ENCODE peak calls at places on chromosomes 11 and 22, in four cellular contexts. R, C, E and M are unnamed samples. For H3K27me3, the result is how much of the 10 kb centered on the place peaks cover.

GRCh38 chr11:46348986-46349401 is 1.7 kb downstream of the DGKZ start:
- DNase-seq in R (no peak), C (no peak), E (no peak), M (no peak)

GRCh38 chr11:19431059-19431398 is 190.3 kb upstream of the E2F8 start:
- DNase-seq in R (no peak), C (no peak), E (no peak), M (no peak)

GRCh38 chr22:29625090-29625825 is 21.8 kb downstream of the NF2 start:
- DNase-seq in R (peak), C (no peak), E (peak), M (no peak)

GRCh38 chr22:37153901-37154300 is 4.2 kb upstream of the IL2RB start:
- DNase-seq in R (no peak), C (no peak), E (no peak), M (no peak)

GRCh38 chr11:126538071-126538470 is 182.6 kb downstream of the ST3GAL4 start:
- DNase-seq in R (no peak), C (no peak), E (no peak), M (no peak)

GRCh38 chr22:42931421-42932196 is 74.5 kb upstream of the ARFGAP3 start:
- DNase-seq in R (no peak), C (no peak), E (no peak), M (no peak)

GRCh38 chr11:1929621-1930447 is 10.3 kb downstream of the TNNT3 start:
- DNase-seq in R (no peak), C (no peak), E (no peak), M (no peak)

GRCh38 chr11:45333506-45333971 is 47.4 kb upstream of the SYT13 start:
- DNase-seq in R (no peak), C (no peak), E (no peak), M (peak)

GRCh38 chr11:60761436-60762190 is 4.9 kb downstream of the MS4A15 start:
- DNase-seq in R (no peak), C (no peak), E (no peak), M (no peak)

GRCh38 chr22:32775957-32776356 is 25.5 kb upstream of the TIMP3 start:
- DNase-seq in R (no peak), C (no peak), E (no peak), M (no peak)

GRCh38 chr11:10294289-10294953 is 402 bp upstream of the SBF2 start:
- DNase-seq in R (no peak), C (no peak), E (peak), M (peak)

GRCh38 chr11:76322593-76323341 is 58.2 kb downstream of the THAP12 start:
- DNase-seq in R (no peak), C (no peak), E (peak), M (no peak)

GRCh38 chr11:44595964-44596381 is 30.5 kb downstream of the CD82 start:
- DNase-seq in R (no peak), C (no peak), E (no peak), M (no peak)

GRCh38 chr11:122095950-122096942 is 19.8 kb downstream of the BLID start:
- DNase-seq in R (no peak), C (no peak), E (no peak), M (no peak)

GRCh38 chr11:61106906-61107470 is 4.7 kb downstream of the CD5 start:
- DNase-seq in R (no peak), C (no peak), E (no peak), M (no peak)

GRCh38 chr22:46613606-46613997 is 6.6 kb upstream of the GRAMD4 start:
- DNase-seq in R (no peak), C (no peak), E (no peak), M (no peak)

GRCh38 chr22:21074092-21074715 is 28.5 kb downstream of the LRRC74B start:
- DNase-seq in R (no peak), C (no peak), E (peak), M (no peak)

GRCh38 chr11:75583710-75584658 is 21.9 kb downstream of the SERPINH1 start:
- DNase-seq in R (peak), C (no peak), E (no peak), M (peak)

GRCh38 chr11:132626446-132626845 is 905.9 kb downstream of the OPCML start:
- DNase-seq in R (no peak), C (no peak), E (no peak), M (no peak)

GRCh38 chr11:19951558-19952083 is 208.7 kb downstream of the DBX1 start:
- DNase-seq in R (peak), C (no peak), E (peak), M (no peak)

GRCh38 chr11:78646564-78647185 is 72.0 kb upstream of the NARS2 start:
- DNase-seq in R (peak), C (no peak), E (peak), M (peak)

GRCh38 chr11:122665882-122666281 is 10.4 kb downstream of the UBASH3B start:
- DNase-seq in R (no peak), C (no peak), E (peak), M (no peak)

GRCh38 chr11:72927380-72927779 is 113.2 kb downstream of the ATG16L2 start:
- DNase-seq in R (no peak), C (no peak), E (no peak), M (no peak)

GRCh38 chr11:72926076-72926475 is 111.9 kb downstream of the ATG16L2 start:
- DNase-seq in R (no peak), C (no peak), E (no peak), M (no peak)

GRCh38 chr11:72925656-72926055 is 111.4 kb downstream of the ATG16L2 start:
- DNase-seq in R (no peak), C (no peak), E (no peak), M (no peak)

GRCh38 chr11:72921028-72921716 is 107.0 kb downstream of the ATG16L2 start:
- DNase-seq in R (no peak), C (no peak), E (no peak), M (no peak)

GRCh38 chr11:72924568-72925190 is 110.5 kb downstream of the ATG16L2 start:
- DNase-seq in R (no peak), C (no peak), E (no peak), M (no peak)
- H3K23ac ChIP-seq in R (no peak), C (no peak), E (no peak), M (no peak)

DNA sequence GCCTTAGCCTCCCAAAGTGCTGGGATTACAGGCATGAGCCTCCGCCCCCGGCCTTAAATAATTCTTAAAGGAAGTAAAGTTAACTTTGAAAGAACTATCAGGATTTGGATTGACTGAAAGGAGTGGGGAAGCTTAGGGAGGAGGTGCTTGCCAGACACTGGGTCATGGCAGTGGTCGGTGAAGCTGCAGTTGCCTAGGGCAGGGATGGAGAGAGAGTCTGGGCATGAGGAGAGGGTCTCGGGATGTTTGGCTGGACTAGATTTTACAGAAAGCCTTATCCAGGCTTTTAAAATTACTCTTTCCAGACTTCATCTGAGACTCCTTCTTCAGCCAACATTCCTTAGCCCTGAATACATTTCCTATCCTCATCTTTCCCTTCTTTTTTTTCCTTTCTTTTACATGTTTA is 520 bp upstream of the NNMT start:
- DNase-seq in R (no peak), C (no peak), E (no peak), M (no peak)
- H3K14ac ChIP-seq in R (no peak), C (no peak), E (peak), M (no peak)

DNA sequence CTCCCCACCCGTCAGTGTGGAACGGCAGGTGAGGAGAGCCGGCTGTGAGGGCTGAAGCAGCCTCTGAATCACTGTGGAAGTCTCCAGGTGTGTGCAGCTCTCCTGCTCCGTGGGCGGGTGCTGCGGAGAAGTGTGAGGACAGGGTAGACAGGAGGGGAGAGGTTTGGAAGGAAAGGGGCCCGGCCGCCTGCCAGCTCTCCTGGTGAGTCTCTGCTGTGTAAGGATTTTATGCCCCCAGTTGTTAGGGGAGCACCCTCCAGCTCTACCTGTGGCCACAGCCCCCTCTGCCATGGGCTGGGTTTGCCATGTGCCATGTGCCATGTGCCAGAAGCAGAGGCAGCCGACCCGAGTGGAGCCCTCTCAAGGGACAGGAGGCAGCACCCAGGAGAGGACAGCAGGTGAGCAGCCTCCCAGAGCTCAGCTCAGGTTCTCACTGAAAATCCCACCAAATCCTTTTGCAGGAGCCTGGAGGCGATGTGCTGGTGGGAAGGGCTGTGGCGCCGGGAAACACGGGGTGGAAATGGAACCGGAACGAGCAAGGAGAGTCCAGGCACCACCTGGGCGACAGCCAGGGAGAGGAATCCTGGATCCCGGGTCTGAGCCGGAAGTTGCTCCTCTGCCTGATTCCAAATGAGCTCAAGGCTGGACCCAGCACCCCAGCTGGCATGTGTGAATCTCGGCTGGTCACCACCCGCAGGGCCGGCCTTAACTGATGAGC is 804.4 kb downstream of the BRD1 start:
- DNase-seq in R (no peak), C (no peak), E (no peak), M (no peak)
- H3K27me3 ChIP-seq in R (under half), C (under half), E (under half), M (under half)

DNA sequence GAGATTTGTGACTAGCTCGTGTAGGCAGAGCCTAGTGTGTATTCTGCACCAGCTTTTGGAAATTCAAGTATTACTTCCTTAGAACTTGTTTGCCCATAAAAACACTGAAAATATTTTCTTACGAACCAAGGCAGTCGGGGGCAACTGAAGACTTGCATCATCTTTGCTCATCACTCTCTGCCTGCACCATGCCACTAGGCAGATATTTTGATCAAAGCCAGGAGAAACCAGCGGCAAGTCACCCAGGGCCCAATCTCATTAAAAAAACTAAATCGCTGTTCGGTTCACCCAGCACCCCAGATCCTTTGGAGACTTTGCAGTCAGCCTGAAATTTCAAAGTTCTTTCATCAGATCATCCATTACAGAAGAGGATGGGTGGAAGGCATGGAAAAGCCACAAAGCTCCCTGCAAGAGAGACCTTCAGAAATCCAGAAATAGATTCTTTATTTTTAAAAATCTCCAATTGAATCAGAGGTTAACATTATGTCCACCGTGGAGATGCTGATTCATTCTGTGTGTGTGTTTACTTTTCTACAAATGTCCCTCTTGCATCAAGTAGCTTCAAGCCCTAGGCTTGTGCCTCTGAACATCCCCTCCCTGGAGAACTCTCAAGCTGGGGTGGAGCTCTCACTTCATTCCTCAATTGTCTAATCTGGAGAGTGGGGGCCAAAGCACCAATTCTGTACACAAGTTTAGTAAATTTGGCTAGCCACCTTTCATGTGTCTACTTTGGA is 78.4 kb downstream of the ETS1 start:
- DNase-seq in R (no peak), C (no peak), E (no peak), M (no peak)
- H3K23ac ChIP-seq in R (no peak), C (no peak), E (no peak), M (no peak)

GRCh38 chr11:111674941-111675340 is 72.7 kb downstream of the SIK2 start:
- DNase-seq in R (no peak), C (no peak), E (no peak), M (no peak)

GRCh38 chr11:111684259-111684658 is 81.9 kb downstream of the PPP2R1B start:
- DNase-seq in R (no peak), C (no peak), E (no peak), M (no peak)

GRCh38 chr11:111675891-111676290 is 73.6 kb downstream of the SIK2 start:
- DNase-seq in R (no peak), C (no peak), E (no peak), M (no peak)

GRCh38 chr11:111676878-111677585 is 74.8 kb downstream of the SIK2 start:
- DNase-seq in R (no peak), C (no peak), E (no peak), M (no peak)

GRCh38 chr11:111680486-111681175 is 78.4 kb downstream of the SIK2 start:
- DNase-seq in R (no peak), C (no peak), E (no peak), M (no peak)
- H3K14ac ChIP-seq in R (no peak), C (no peak), E (no peak), M (no peak)

DNA sequence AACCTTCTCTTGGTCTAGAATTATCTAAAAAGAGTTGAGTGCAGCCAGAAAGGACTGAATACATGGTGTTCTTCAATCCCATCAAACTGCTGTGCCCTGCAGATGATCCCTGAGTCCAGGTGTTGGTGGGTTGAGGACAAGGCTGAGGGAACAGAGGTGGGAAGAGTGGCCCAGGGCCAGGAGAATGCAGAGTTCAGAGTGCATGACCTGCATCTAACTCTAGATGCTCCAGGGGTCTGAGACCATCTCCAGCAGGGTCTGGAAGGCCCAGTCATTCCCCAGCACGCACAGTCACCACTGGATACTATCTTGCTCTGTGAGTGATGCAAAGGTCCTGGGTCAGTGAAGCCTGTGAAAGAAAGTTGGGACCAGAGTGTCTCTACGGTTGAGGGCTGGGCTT is 2.1 kb upstream of the VPREB1 start:
- DNase-seq in R (no peak), C (no peak), E (no peak), M (no peak)
- H3K27me3 ChIP-seq in R (half or more), C (half or more), E (under half), M (half or more)

GRCh38 chr11:96329419-96329818 is 13.6 kb downstream of the MAML2 start:
- DNase-seq in R (no peak), C (no peak), E (no peak), M (no peak)

GRCh38 chr11:96324912-96325311 is 18.1 kb downstream of the MAML2 start:
- DNase-seq in R (no peak), C (no peak), E (peak), M (no peak)

GRCh38 chr11:96329855-96330510 is 13.0 kb downstream of the MAML2 start:
- DNase-seq in R (no peak), C (no peak), E (no peak), M (no peak)

GRCh38 chr11:96328395-96329010 is 14.5 kb downstream of the MAML2 start:
- DNase-seq in R (no peak), C (no peak), E (no peak), M (no peak)

DNA sequence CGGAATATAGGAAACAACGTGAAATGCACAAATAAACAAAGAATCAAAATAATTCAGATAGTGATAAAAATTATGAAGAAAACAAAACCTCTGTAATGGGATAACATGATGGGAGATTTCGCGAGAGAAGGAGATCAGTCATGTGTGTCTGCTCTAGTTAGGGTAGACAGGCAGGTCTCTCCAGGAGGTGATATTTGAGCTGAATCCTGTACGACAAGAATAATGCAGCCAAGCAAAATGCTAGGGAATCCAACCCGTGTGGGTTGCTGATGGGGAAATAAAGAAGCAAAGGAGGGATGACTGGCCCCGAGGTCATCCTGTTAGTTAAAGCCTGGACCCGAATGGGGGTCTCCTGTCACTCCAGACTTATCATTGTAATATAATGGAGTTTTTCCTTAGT is 16.0 kb downstream of the MAML2 start:
- DNase-seq in R (no peak), C (no peak), E (no peak), M (no peak)
- H3K23ac ChIP-seq in R (no peak), C (no peak), E (no peak), M (no peak)